ENCODE peak calls at places on chromosomes 7 and 10, in ten cellular contexts. K is psoas muscle, V is SJSA1, E is H9, J is keratinocyte, C is adrenal gland, A is tibial nerve, B is endodermal cell, Z is breast epithelium, L is small intestine. X is an unnamed sample.

GRCh38 chr7:35753761-35754603 is 46.9 kb upstream of the SEPTIN7 start:
- DNase-seq in C (peak; percentile 42), E (no peak), Z (no peak), A (no peak), V (no peak), L (no peak), J (no peak), K (peak; percentile 55), B (no peak), X (no peak)

GRCh38 chr7:17132726-17133125 is 165.7 kb upstream of the AHR start:
- DNase-seq in Z (no peak), A (no peak), J (no peak), C (no peak), K (no peak), B (no peak), L (no peak), E (no peak), V (no peak), X (no peak)

GRCh38 chr7:107207459-107207858 is 38.7 kb downstream of the HBP1 start:
- DNase-seq in Z (no peak), K (no peak), L (no peak), V (no peak), A (no peak), B (no peak), E (no peak), C (no peak), J (no peak), X (no peak)

GRCh38 chr10:49415109-49415508 is 19.2 kb upstream of the DRGX start:
- DNase-seq in Z (no peak), A (no peak), K (no peak), E (no peak), C (no peak), V (no peak), J (no peak), B (no peak), L (no peak), X (no peak)

GRCh38 chr7:128941323-128941890 is 3.7 kb downstream of the IRF5 start:
- DNase-seq in Z (no peak), E (no peak), B (no peak), C (no peak), J (no peak), K (no peak), A (no peak), L (no peak), V (no peak), X (no peak)

GRCh38 chr10:16011548-16011947 is 151.2 kb upstream of the MINDY3 start:
- DNase-seq in E (no peak), V (no peak), J (no peak), B (no peak), L (no peak), C (no peak), Z (no peak), A (no peak), K (no peak), X (no peak)

GRCh38 chr7:43039346-43039745 is 73.1 kb upstream of the HECW1 start:
- DNase-seq in Z (no peak), V (no peak), K (no peak), L (no peak), C (no peak), A (no peak), E (peak; percentile 69), J (no peak), B (peak; percentile 80), X (no peak)

GRCh38 chr7:86867163-86867762 is 192.2 kb downstream of the ELAPOR2 start:
- DNase-seq in K (no peak), E (no peak), A (no peak), J (no peak), B (no peak), V (no peak), Z (no peak), C (no peak), L (no peak), X (no peak)

GRCh38 chr10:126448091-126448490 is 59.8 kb upstream of the ADAM12 start:
- DNase-seq in K (no peak), Z (no peak), C (no peak), A (no peak), L (no peak), E (no peak), V (no peak), B (no peak), J (no peak), X (no peak)

GRCh38 chr7:112550468-112551060 is 69.8 kb downstream of the LSMEM1 start:
- DNase-seq in Z (no peak), L (peak; percentile 72), A (peak; percentile 73), J (peak; percentile 15), V (peak; percentile 31), E (no peak), K (no peak), B (peak; percentile 63), C (peak; percentile 43), X (no peak)

GRCh38 chr7:129835436-129836020 is 117.2 kb downstream of the UBE2H start:
- DNase-seq in A (no peak), L (no peak), B (no peak), V (peak; percentile 46), K (no peak), C (no peak), J (no peak), E (no peak), Z (no peak), X (no peak)

GRCh38 chr7:149608168-149608567 is 110.6 kb upstream of the ZNF746 start:
- DNase-seq in J (no peak), V (no peak), Z (no peak), E (no peak), A (no peak), K (no peak), C (no peak), L (no peak), B (no peak), X (no peak)

GRCh38 chr10:23556727-23557440 is 118.0 kb downstream of the OTUD1 start:
- DNase-seq in V (no peak), K (no peak), A (no peak), J (peak; percentile 23), B (no peak), Z (no peak), C (no peak), E (no peak), L (no peak), X (no peak)

GRCh38 chr10:88958721-88959120 is 6.1 kb upstream of the ACTA2 start:
- DNase-seq in V (no peak), A (no peak), B (no peak), E (no peak), J (no peak), L (no peak), C (no peak), Z (no peak), K (no peak), X (no peak)

GRCh38 chr10:97853006-97853405 is 3.4 kb downstream of the GOLGA7B start:
- DNase-seq in J (no peak), C (no peak), A (no peak), V (no peak), L (no peak), K (no peak), Z (no peak), B (no peak), E (no peak), X (no peak)

GRCh38 chr10:27457261-27457945 is 46.7 kb upstream of the RAB18 start:
- DNase-seq in B (no peak), K (no peak), Z (no peak), J (no peak), A (no peak), C (no peak), V (no peak), L (no peak), E (no peak), X (no peak)

GRCh38 chr7:82534687-82535086 is 91.1 kb upstream of the CACNA2D1 start:
- DNase-seq in V (no peak), C (peak; percentile 60), A (no peak), Z (peak; percentile 48), J (no peak), K (no peak), L (peak; percentile 90), E (no peak), B (no peak), X (no peak)

GRCh38 chr7:158477866-158478265 is 109.8 kb downstream of the PTPRN2 start:
- DNase-seq in J (no peak), L (no peak), E (no peak), C (no peak), Z (no peak), V (no peak), A (no peak), K (no peak), B (no peak), X (no peak)
- H3K9me3 ChIP-seq in J (peaks cover 6% of the 10 kb centered on the region), L (no peaks in the 10 kb centered on the region), E (no peaks in the 10 kb centered on the region), C (no peaks in the 10 kb centered on the region), Z (peaks cover 11% of the 10 kb centered on the region), V (no peaks in the 10 kb centered on the region), A (no peaks in the 10 kb centered on the region), K (no peaks in the 10 kb centered on the region), B (peaks cover 73% of the 10 kb centered on the region), X (no peaks in the 10 kb centered on the region)

GRCh38 chr7:100929811-100930174 is 19.5 kb upstream of the MUC3A start:
- DNase-seq in K (no peak), Z (no peak), J (no peak), V (no peak), A (no peak), E (no peak), B (no peak), C (no peak), L (no peak), X (no peak)
- H3K9me3 ChIP-seq in K (no peaks in the 10 kb centered on the region), Z (peaks cover 13% of the 10 kb centered on the region), J (no peaks in the 10 kb centered on the region), V (peaks cover 5% of the 10 kb centered on the region), A (no peaks in the 10 kb centered on the region), E (no peaks in the 10 kb centered on the region), B (peaks cover 28% of the 10 kb centered on the region), C (no peaks in the 10 kb centered on the region), L (no peaks in the 10 kb centered on the region), X (no peaks in the 10 kb centered on the region)

GRCh38 chr10:66394287-66395063 is 531.4 kb upstream of the LRRTM3 start:
- DNase-seq in E (no peak), B (no peak), K (no peak), V (no peak), C (no peak), L (no peak), Z (no peak), A (no peak), J (no peak), X (no peak)

GRCh38 chr10:66390926-66391325 is 534.9 kb upstream of the LRRTM3 start:
- DNase-seq in K (no peak), E (no peak), J (no peak), Z (no peak), A (no peak), V (no peak), L (no peak), B (no peak), C (no peak), X (no peak)
- H3K9me3 ChIP-seq in K (no peaks in the 10 kb centered on the region), E (no peaks in the 10 kb centered on the region), J (no peaks in the 10 kb centered on the region), Z (no peaks in the 10 kb centered on the region), A (no peaks in the 10 kb centered on the region), V (no peaks in the 10 kb centered on the region), L (no peaks in the 10 kb centered on the region), B (no peaks in the 10 kb centered on the region), C (no peaks in the 10 kb centered on the region), X (no peaks in the 10 kb centered on the region)

GRCh38 chr7:157621131-157621681 is 284.4 kb downstream of the DNAJB6 start:
- DNase-seq in C (no peak), K (peak; percentile 38), V (no peak), E (no peak), J (no peak), B (no peak), A (no peak), L (no peak), Z (no peak), X (no peak)
- H3K9me3 ChIP-seq in C (no peaks in the 10 kb centered on the region), K (no peaks in the 10 kb centered on the region), V (peaks cover 2% of the 10 kb centered on the region), E (no peaks in the 10 kb centered on the region), J (peaks cover 8% of the 10 kb centered on the region), B (peaks cover 80% of the 10 kb centered on the region), A (no peaks in the 10 kb centered on the region), L (no peaks in the 10 kb centered on the region), Z (no peaks in the 10 kb centered on the region), X (no peaks in the 10 kb centered on the region)

GRCh38 chr7:157793973-157794763 is 457.4 kb downstream of the DNAJB6 start:
- DNase-seq in V (no peak), L (no peak), Z (no peak), A (no peak), K (peak; percentile 23), C (no peak), E (no peak), B (no peak), J (no peak), X (no peak)
- H3K9me3 ChIP-seq in V (peaks cover 14% of the 10 kb centered on the region), L (no peaks in the 10 kb centered on the region), Z (peaks cover 24% of the 10 kb centered on the region), A (no peaks in the 10 kb centered on the region), K (no peaks in the 10 kb centered on the region), C (no peaks in the 10 kb centered on the region), E (no peaks in the 10 kb centered on the region), B (peaks cover 44% of the 10 kb centered on the region), J (peaks cover 12% of the 10 kb centered on the region), X (no peaks in the 10 kb centered on the region)

X was measured in T-helper 17 cell.